ENCODE peak calls at places on chromosomes 2 and 18, in ten cellular contexts. C is naive B cell; E is left cardiac atrium; V is left ventricle myocardium inferior; R is stimulated activated CD8-positive, alpha-beta memory T cell treated with anti-CD3 and anti-CD28 coated beads, Interleukin-15, amount 100 ng/mL, for 1 hour; Q is stomach; L is NB4; H is BJ; X is activated CD8-positive, alpha-beta memory T cell treated with anti-CD3 and anti-CD28 coated beads for 1 hour; O is CD8-positive, alpha-beta T cell. G is an unnamed sample.

GRCh38 chr2:219252570-219252899 is 508 bp upstream of the TUBA4B start:
- DNase-seq in C (no peak), E (no peak), V (no peak), R (no peak), Q (no peak), L (no peak), H (no peak), X (no peak), O (no peak), G (no peak)

GRCh38 chr2:46269545-46270273 is 27.5 kb upstream of the EPAS1 start:
- DNase-seq in C (no peak), E (peak), V (peak), R (no peak), Q (no peak), L (no peak), H (no peak), X (no peak), O (no peak), G (peak)

GRCh38 chr18:55232506-55232905 is 273.2 kb upstream of the CCDC68 start:
- DNase-seq in C (no peak), E (no peak), V (no peak), R (no peak), Q (no peak), L (no peak), H (no peak), X (no peak), O (no peak), G (no peak)

GRCh38 chr2:42978887-42979415 is 186.6 kb upstream of the HAAO start:
- DNase-seq in C (no peak), E (no peak), V (no peak), R (no peak), Q (no peak), L (no peak), H (no peak), X (no peak), O (no peak), G (no peak)

GRCh38 chr2:45649457-45649854 is 2.0 kb upstream of the PRKCE start:
- DNase-seq in C (no peak), E (no peak), V (no peak), R (no peak), Q (no peak), L (peak), H (no peak), X (no peak), O (no peak), G (peak)

GRCh38 chr2:98158305-98158704 is 71.3 kb downstream of the VWA3B start:
- DNase-seq in C (no peak), E (peak), V (peak), R (no peak), Q (no peak), L (no peak), H (no peak), X (no peak), O (no peak), G (no peak)

GRCh38 chr18:35282353-35282752 is 7.7 kb downstream of the ZSCAN30 start:
- DNase-seq in C (no peak), E (no peak), V (no peak), R (no peak), Q (no peak), L (no peak), H (peak), X (no peak), O (no peak), G (no peak)

GRCh38 chr2:218067523-218067922 is 1.5 kb upstream of the RUFY4 start:
- DNase-seq in C (no peak), E (no peak), V (no peak), R (no peak), Q (no peak), L (no peak), H (no peak), X (no peak), O (no peak), G (no peak)

GRCh38 chr2:15959331-15960153 is 19.2 kb downstream of the MYCN start:
- DNase-seq in C (no peak), E (no peak), V (no peak), R (no peak), Q (no peak), L (no peak), H (no peak), X (no peak), O (no peak), G (no peak)

GRCh38 chr2:55923091-55923977 is at the start of gene EFEMP1:
- DNase-seq in C (no peak), E (peak), V (peak), R (no peak), Q (peak), L (no peak), H (no peak), X (no peak), O (no peak), G (peak)

GRCh38 chr2:137847443-137847842 is 116.8 kb upstream of the HNMT start:
- DNase-seq in C (no peak), E (no peak), V (no peak), R (no peak), Q (no peak), L (no peak), H (no peak), X (no peak), O (no peak), G (no peak)

GRCh38 chr2:20626698-20627471 is 24.0 kb downstream of the HS1BP3 start:
- DNase-seq in C (no peak), E (peak), V (peak), R (no peak), Q (no peak), L (peak), H (no peak), X (no peak), O (no peak), G (no peak)

GRCh38 chr18:77191241-77191751 is 58.4 kb upstream of the GALR1 start:
- DNase-seq in C (no peak), E (no peak), V (no peak), R (no peak), Q (no peak), L (no peak), H (no peak), X (no peak), O (no peak), G (no peak)

GRCh38 chr2:74760875-74761630 is 72.9 kb upstream of the HK2 start:
- DNase-seq in C (no peak), E (no peak), V (no peak), R (no peak), Q (no peak), L (no peak), H (no peak), X (no peak), O (no peak), G (no peak)

GRCh38 chr2:10776231-10776977 is 36.2 kb downstream of the PDIA6 start:
- DNase-seq in C (no peak), E (no peak), V (no peak), R (no peak), Q (peak), L (no peak), H (no peak), X (no peak), O (no peak), G (no peak)

GRCh38 chr2:120990451-120990871 is 254.8 kb downstream of the GLI2 start:
- DNase-seq in C (no peak), E (no peak), V (no peak), R (no peak), Q (peak), L (peak), H (no peak), X (no peak), O (no peak), G (no peak)

GRCh38 chr2:219369447-219369861 is 18.3 kb downstream of the DNPEP start:
- DNase-seq in C (no peak), E (peak), V (peak), R (no peak), Q (peak), L (no peak), H (peak), X (no peak), O (no peak), G (no peak)

GRCh38 chr18:66560092-66560491 is 43.8 kb downstream of the CDH19 start:
- DNase-seq in C (no peak), E (no peak), V (no peak), R (no peak), Q (no peak), L (peak), H (no peak), X (no peak), O (no peak), G (peak)

GRCh38 chr18:907171-907879 is 2.7 kb downstream of the ADCYAP1 start:
- DNase-seq in C (no peak), E (peak), V (no peak), R (no peak), Q (no peak), L (no peak), H (no peak), X (no peak), O (no peak), G (peak)

GRCh38 chr2:667332-668000 is 9.7 kb downstream of the TMEM18 start:
- DNase-seq in C (no peak), E (no peak), V (no peak), R (no peak), Q (no peak), L (peak), H (no peak), X (no peak), O (no peak), G (peak)

GRCh38 chr2:237205551-237205950 is 119.9 kb downstream of the COPS8 start:
- DNase-seq in C (no peak), E (no peak), V (no peak), R (no peak), Q (no peak), L (no peak), H (no peak), X (no peak), O (no peak), G (no peak)

GRCh38 chr2:43142921-43143438 is 83.4 kb downstream of the ZFP36L2 start:
- DNase-seq in C (no peak), E (peak), V (no peak), R (no peak), Q (no peak), L (peak), H (no peak), X (no peak), O (no peak), G (peak)

GRCh38 chr2:60880988-60881932 is at the start of gene REL:
- DNase-seq in C (peak), E (peak), V (peak), R (peak), Q (peak), L (peak), H (peak), X (peak), O (peak), G (peak)

GRCh38 chr2:527581-527980 is 149.6 kb downstream of the TMEM18 start:
- DNase-seq in C (no peak), E (no peak), V (no peak), R (no peak), Q (no peak), L (no peak), H (no peak), X (no peak), O (no peak), G (peak)

GRCh38 chr2:238169021-238169707 is 10.4 kb downstream of the ERFE start:
- DNase-seq in C (no peak), E (peak), V (peak), R (no peak), Q (no peak), L (peak), H (peak), X (no peak), O (no peak), G (no peak)

GRCh38 chr2:20781656-20782265 is 41.1 kb downstream of the LDAH start:
- DNase-seq in C (no peak), E (no peak), V (no peak), R (no peak), Q (no peak), L (peak), H (no peak), X (no peak), O (no peak), G (peak)

GRCh38 chr2:85708641-85709040 is 14.5 kb downstream of the GNLY start:
- DNase-seq in C (no peak), E (no peak), V (no peak), R (no peak), Q (no peak), L (no peak), H (no peak), X (no peak), O (no peak), G (no peak)

GRCh38 chr18:36179562-36180334 is 7.5 kb upstream of the MOCOS start:
- DNase-seq in C (no peak), E (peak), V (peak), R (no peak), Q (peak), L (no peak), H (no peak), X (no peak), O (no peak), G (no peak)

GRCh38 chr2:102806250-102806837 is 44.5 kb downstream of the TMEM182 start:
- DNase-seq in C (no peak), E (peak), V (peak), R (peak), Q (peak), L (peak), H (peak), X (no peak), O (no peak), G (peak)

GRCh38 chr2:41836944-41837343 is 210.9 kb upstream of the PKDCC start:
- DNase-seq in C (no peak), E (no peak), V (no peak), R (no peak), Q (peak), L (peak), H (no peak), X (no peak), O (no peak), G (peak)

GRCh38 chr18:60649816-60650215 is 277.2 kb upstream of the MC4R start:
- DNase-seq in C (no peak), E (no peak), V (no peak), R (no peak), Q (no peak), L (no peak), H (no peak), X (no peak), O (no peak), G (no peak)

GRCh38 chr2:219081701-219082331 is 21.1 kb upstream of the IHH start:
- DNase-seq in C (no peak), E (no peak), V (no peak), R (no peak), Q (no peak), L (no peak), H (no peak), X (no peak), O (no peak), G (no peak)

GRCh38 chr18:58354051-58354450 is 274.8 kb downstream of the ALPK2 start:
- DNase-seq in C (no peak), E (no peak), V (no peak), R (no peak), Q (no peak), L (no peak), H (no peak), X (no peak), O (no peak), G (no peak)

GRCh38 chr18:75489493-75490190 is 62.1 kb upstream of the SMIM21 start:
- DNase-seq in C (no peak), E (no peak), V (no peak), R (no peak), Q (no peak), L (no peak), H (peak), X (no peak), O (no peak), G (no peak)

GRCh38 chr2:74119912-74120825 is 27.5 kb downstream of the BOLA3 start:
- DNase-seq in C (peak), E (peak), V (peak), R (peak), Q (peak), L (peak), H (peak), X (peak), O (peak), G (peak)

G was measured in mesendoderm.